ENCODE peak calls at places on chromosomes 5 and 9, in four cellular contexts. M is CD8-positive, alpha-beta T cell; Q is dorsolateral prefrontal cortex; F is left ventricle myocardium inferior. Y is an unnamed sample.

GRCh38 chr5:90632799-90633198 is 74.2 kb downstream of the ADGRV1 start:
- DNase-seq in M (no peak), Q (no peak), F (no peak), Y (no peak)

GRCh38 chr9:89278997-89279739 is 31.8 kb upstream of the CKS2 start:
- DNase-seq in M (no peak), Q (no peak), F (no peak), Y (peak; percentile 74)

GRCh38 chr5:159838551-159839222 is 77.6 kb upstream of the ADRA1B start:
- DNase-seq in M (no peak), Q (no peak), F (no peak), Y (no peak)

GRCh38 chr9:72400866-72401265 is 35.9 kb upstream of the ZFAND5 start:
- DNase-seq in M (no peak), Q (no peak), F (no peak), Y (no peak)

GRCh38 chr9:36665387-36665786 is 92.7 kb downstream of the MELK start:
- DNase-seq in M (no peak), Q (no peak), F (no peak), Y (no peak)

GRCh38 chr9:94085062-94085639 is 887 bp downstream of the PTPDC1 start:
- DNase-seq in M (no peak), Q (no peak), F (no peak), Y (peak; percentile 34)

GRCh38 chr9:35027361-35027760 is 37.8 kb downstream of the DNAJB5 start:
- DNase-seq in M (no peak), Q (no peak), F (no peak), Y (no peak)

GRCh38 chr5:138444774-138445546 is 6.1 kb downstream of the REEP2 start:
- DNase-seq in M (no peak), Q (no peak), F (no peak), Y (no peak)

GRCh38 chr5:168372351-168372946 is 81.0 kb downstream of the WWC1 start:
- DNase-seq in M (no peak), Q (no peak), F (no peak), Y (no peak)

GRCh38 chr5:114358329-114358728 is 3.5 kb upstream of the KCNN2 start:
- DNase-seq in M (no peak), Q (no peak), F (no peak), Y (no peak)

GRCh38 chr5:94776167-94776566 is 157.7 kb downstream of the SLF1 start:
- DNase-seq in M (no peak), Q (no peak), F (no peak), Y (no peak)

GRCh38 chr9:89853931-89854330 is 249.1 kb downstream of the GADD45G start:
- DNase-seq in M (no peak), Q (no peak), F (no peak), Y (no peak)

GRCh38 chr9:113638916-113639315 is 175.4 kb downstream of the RGS3 start:
- DNase-seq in M (no peak), Q (no peak), F (no peak), Y (no peak)

GRCh38 chr9:35001285-35001677 is 11.7 kb downstream of the DNAJB5 start:
- DNase-seq in M (no peak), Q (no peak), F (no peak), Y (no peak)

GRCh38 chr9:88658311-88658822 is 123.4 kb downstream of the NXNL2 start:
- DNase-seq in M (no peak), Q (no peak), F (peak; percentile 56), Y (peak; percentile 48)

GRCh38 chr5:123087173-123088030 is 1.6 kb upstream of the PRDM6 start:
- DNase-seq in M (no peak), Q (no peak), F (no peak), Y (no peak)

GRCh38 chr9:133368249-133368881 is 7.5 kb downstream of the SURF4 start:
- DNase-seq in M (no peak), Q (no peak), F (no peak), Y (no peak)

GRCh38 chr5:123113136-123113535 is 24.1 kb downstream of the PRDM6 start:
- DNase-seq in M (no peak), Q (no peak), F (no peak), Y (no peak)

GRCh38 chr5:16383544-16384057 is 82.0 kb downstream of the ZNF622 start:
- DNase-seq in M (no peak), Q (no peak), F (no peak), Y (no peak)

GRCh38 chr5:10563132-10563939 is 534 bp upstream of the ANKRD33B start:
- DNase-seq in M (peak; percentile 23), Q (no peak), F (peak; percentile 62), Y (peak; percentile 20)

GRCh38 chr5:10565785-10566506 is 2.1 kb downstream of the ANKRD33B start:
- DNase-seq in M (no peak), Q (no peak), F (no peak), Y (no peak)

GRCh38 chr5:10564838-10565784 is 1.2 kb downstream of the ANKRD33B start:
- DNase-seq in M (no peak), Q (no peak), F (peak; percentile 44), Y (no peak)

GRCh38 chr5:10562202-10563131 is 1.4 kb upstream of the ANKRD33B start:
- DNase-seq in M (no peak), Q (no peak), F (no peak), Y (no peak)

GRCh38 chr5:10563940-10564837 is at the start of gene ANKRD33B:
- DNase-seq in M (peak; percentile 73), Q (no peak), F (peak; percentile 76), Y (peak; percentile 39)
- H3K27ac ChIP-seq in M (no peak within 1 kb of the TSS), Q (peak within 1 kb of the TSS; percentile 74), F (peak within 1 kb of the TSS; percentile 87), Y (peak within 1 kb of the TSS; percentile 67)

DNA sequence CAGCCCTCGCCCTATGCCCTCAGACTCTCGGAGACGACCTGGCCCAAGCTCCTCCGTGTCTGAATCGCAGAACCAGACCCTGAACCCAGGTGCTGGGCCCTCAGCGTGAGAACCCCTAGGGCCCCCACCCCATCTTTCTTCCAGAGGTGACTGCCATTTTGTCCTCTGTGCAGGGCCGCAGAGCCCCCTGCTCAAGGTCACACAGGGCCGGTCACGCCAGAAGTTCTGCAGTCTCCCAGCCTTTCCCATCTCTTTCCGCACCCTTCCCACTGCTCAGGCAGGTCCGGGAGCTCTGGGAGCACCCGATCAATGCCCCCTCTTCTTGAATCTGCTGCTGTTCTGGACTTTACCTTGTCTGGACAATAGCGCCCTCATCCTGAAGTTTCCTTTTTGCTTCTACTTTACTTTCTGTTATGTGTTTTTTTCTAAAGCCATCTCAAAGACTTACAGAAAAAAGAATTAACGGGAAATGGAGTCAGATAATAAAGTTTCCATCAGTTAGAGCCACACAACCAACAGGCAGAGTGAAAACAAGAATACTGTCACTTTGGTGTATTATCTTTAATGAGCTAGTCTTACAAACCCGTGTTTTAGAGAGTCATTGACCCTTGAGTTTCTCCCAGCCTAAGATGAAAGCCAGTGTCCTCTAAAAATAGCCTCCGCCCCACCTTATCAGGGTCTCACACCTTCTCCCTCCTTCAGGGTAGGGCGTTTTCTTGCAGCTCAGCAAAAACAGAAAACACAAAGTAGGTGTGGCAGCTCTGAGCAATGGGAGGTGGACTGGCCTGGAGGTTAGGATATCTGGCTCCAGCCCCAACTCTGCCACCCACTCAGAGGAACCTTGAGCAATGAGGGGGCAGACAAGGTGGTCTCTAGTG is 1.8 kb downstream of the TMOD1 start:
- DNase-seq in M (no peak), Q (no peak), F (no peak), Y (no peak)
- TF ChIP-seq CTCF in M (no peak), Q (no peak), F (no peak), Y (no peak)

GRCh38 chr9:18493361-18494015 is 19.5 kb downstream of the ADAMTSL1 start:
- DNase-seq in M (no peak), Q (no peak), F (no peak), Y (peak; percentile 11)

GRCh38 chr9:18487620-18488019 is 13.7 kb downstream of the ADAMTSL1 start:
- DNase-seq in M (no peak), Q (no peak), F (no peak), Y (no peak)

GRCh38 chr9:18492612-18493011 is 18.7 kb downstream of the ADAMTSL1 start:
- DNase-seq in M (no peak), Q (no peak), F (no peak), Y (peak; percentile 34)

GRCh38 chr9:18489861-18490260 is 15.9 kb downstream of the ADAMTSL1 start:
- DNase-seq in M (no peak), Q (no peak), F (no peak), Y (peak; percentile 25)

DNA sequence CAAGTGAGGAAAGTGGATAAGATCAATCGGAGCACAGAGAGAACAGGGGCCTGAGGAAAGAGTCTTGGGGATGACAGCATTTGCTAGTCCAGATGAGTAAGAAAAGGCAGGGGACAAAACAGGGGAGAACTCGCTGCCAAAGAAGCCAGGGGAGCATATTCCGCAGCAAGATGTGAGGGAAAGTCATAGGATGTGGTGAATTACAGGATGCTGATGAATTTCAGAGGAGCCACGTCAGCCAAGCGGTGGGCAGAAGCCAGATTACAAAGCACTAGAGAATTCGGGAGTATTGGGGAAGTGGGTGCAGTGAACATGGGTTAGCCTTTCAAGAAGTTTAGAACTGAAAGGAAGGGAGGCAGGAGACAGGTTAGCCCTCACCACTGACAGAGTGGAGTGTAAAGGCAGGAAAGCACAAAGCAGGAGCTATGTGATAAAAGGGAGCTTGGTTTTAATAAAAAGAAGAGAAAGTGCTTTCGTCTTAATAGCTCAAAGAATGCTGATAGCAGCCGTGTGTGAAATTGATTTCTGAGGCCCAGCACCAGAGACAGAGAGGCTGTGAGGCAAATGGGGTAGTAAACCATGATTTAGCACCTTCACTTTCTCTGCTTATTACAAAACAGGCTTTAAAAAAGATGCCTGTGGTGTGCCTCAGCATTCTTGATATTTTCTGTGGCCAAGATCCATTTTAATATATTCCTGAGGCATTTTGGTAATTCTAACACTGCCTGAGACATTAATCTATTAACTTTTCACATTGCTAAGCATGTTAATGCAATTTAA is 16.8 kb downstream of the ADAMTSL1 start:
- DNase-seq in M (no peak), Q (no peak), F (no peak), Y (peak; percentile 99)
- H3K27ac ChIP-seq in M (no peak overlapping the region), Q (no peak overlapping the region), F (peak overlapping the region; percentile 39), Y (peak overlapping the region; percentile 96)

DNA sequence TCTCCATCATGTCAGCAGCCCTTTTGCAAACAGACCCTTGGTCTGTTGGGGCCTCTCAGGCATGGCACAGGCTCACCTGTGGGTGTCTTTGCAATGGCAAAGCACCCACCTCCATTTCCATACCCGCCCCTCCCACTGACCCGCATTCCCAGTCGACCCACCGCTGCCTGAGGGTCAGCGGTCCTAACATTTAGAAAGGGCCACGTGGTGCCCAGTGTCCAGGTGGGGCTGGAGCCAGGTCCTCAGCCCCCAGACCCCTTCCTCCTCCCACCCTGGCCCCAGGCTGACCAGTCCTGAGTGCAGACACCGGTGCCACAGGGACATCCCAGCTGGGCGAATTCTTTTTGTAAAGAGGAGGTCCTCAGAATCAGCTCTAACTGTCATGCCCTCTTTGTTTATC is 43.3 kb upstream of the CEP72 start:
- DNase-seq in M (no peak), Q (no peak), F (no peak), Y (no peak)
- TF ChIP-seq CTCF in M (no peak), Q (no peak), F (no peak), Y (no peak)

DNA sequence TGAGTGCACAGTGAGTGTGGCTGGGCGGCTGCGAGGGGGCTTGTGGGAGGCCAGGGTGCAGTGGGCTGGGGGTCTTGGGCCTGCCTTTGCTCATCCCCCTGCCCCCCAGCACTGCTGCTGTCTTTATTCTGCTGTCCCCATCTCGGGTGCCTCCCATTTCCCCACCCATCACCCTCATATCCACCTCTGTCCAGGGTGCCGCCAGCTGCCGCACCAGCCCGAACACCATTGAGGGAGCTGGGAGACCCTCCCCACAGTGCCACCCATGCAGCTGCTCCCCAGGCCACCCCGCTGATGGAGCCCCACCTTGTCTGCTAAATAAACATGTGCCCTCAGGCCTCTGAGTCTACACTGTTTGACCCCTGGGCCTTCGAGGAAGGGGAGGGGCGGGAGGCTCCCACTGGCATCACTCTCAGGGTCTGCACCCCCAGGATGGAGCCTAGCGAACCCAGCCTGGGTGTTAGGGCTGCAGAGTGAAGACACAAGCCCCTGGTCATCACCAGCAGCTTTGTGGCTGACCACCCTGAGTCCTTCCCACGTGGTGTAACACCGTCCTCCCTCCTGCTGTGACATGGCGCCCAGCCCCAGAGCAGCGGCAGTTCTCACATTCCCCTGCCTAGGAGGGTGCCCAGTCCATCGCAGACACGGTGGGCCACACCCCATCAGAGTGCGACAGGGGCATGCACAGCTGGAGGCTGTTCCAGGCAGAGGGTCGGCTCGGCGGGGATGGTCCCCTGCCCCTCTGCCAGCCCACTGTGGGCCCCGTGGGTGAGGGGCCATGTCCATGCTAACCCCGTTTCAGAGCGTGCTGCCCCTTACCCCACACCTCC is 4.1 kb downstream of the LCN2 start:
- DNase-seq in M (no peak), Q (no peak), F (no peak), Y (no peak)
- H3K27ac ChIP-seq in M (no peak overlapping the region), Q (no peak overlapping the region), F (no peak overlapping the region), Y (no peak overlapping the region)